ENCODE peak calls at places on chromosomes 3 and 15, in five cellular contexts. S, H, O, U and M are unnamed samples. For H3K9me3 and H3K36me3, the result is how much of the 10 kb centered on the place peaks cover.

GRCh38 chr3:9402410-9403228 is 5.2 kb downstream of the SETD5 start:
- DNase-seq in H (no peak), O (no peak), U (no peak), S (peak), M (peak)

GRCh38 chr3:53643757-53644156 is 149.3 kb downstream of the CACNA1D start:
- DNase-seq in S (no peak), H (no peak), U (no peak), O (no peak), M (peak)

GRCh38 chr3:157572559-157573270 is 69.5 kb upstream of the VEPH1 start:
- DNase-seq in U (peak), S (peak), H (no peak), O (no peak), M (peak)

GRCh38 chr3:88059380-88060160 is 515 bp downstream of the ZNF654 start:
- DNase-seq in S (no peak), O (peak), U (no peak), H (no peak), M (no peak)

GRCh38 chr3:134449951-134450350 is 35.8 kb downstream of the ANAPC13 start:
- DNase-seq in U (no peak), S (no peak), O (no peak), H (no peak), M (no peak)

GRCh38 chr3:94159062-94159726 is 96.3 kb downstream of the NSUN3 start:
- DNase-seq in U (no peak), H (no peak), S (peak), O (no peak), M (no peak)

GRCh38 chr3:72675243-72675642 is 173.0 kb downstream of the SHQ1 start:
- DNase-seq in H (no peak), S (no peak), O (no peak), U (no peak), M (no peak)

GRCh38 chr3:151631946-151632345 is 101.8 kb upstream of the AADACL2 start:
- DNase-seq in U (no peak), S (no peak), H (no peak), O (no peak), M (no peak)

GRCh38 chr3:189324538-189325138 is 152.9 kb downstream of the TPRG1 start:
- DNase-seq in H (no peak), U (peak), S (peak), O (peak), M (no peak)

GRCh38 chr3:73188707-73189106 is 127.2 kb downstream of the EBLN2 start:
- DNase-seq in O (no peak), U (no peak), S (no peak), H (no peak), M (no peak)

GRCh38 chr3:145013931-145014330 is 1042.3 kb downstream of the DIPK2A start:
- DNase-seq in H (no peak), S (peak), U (no peak), O (no peak), M (no peak)

GRCh38 chr3:172625404-172625803 is 85.5 kb downstream of the NCEH1 start:
- DNase-seq in S (peak), H (no peak), O (no peak), U (no peak), M (no peak)

GRCh38 chr3:52277972-52278509 is 408 bp downstream of the WDR82 start:
- DNase-seq in S (peak), H (no peak), U (peak), O (peak), M (peak)

GRCh38 chr15:95845862-95846515 is 484.5 kb upstream of the NR2F2 start:
- DNase-seq in O (no peak), U (peak), H (peak), S (peak), M (no peak)

GRCh38 chr3:183697610-183698317 is at the start of gene YEATS2:
- DNase-seq in O (peak), H (peak), S (peak), U (peak), M (peak)

GRCh38 chr3:43185656-43186375 is 79.9 kb upstream of the POMGNT2 start:
- DNase-seq in S (peak), O (no peak), H (no peak), U (no peak), M (no peak)

GRCh38 chr3:41708176-41708575 is 253.7 kb downstream of the ULK4 start:
- DNase-seq in S (no peak), U (no peak), O (no peak), H (no peak), M (no peak)

GRCh38 chr3:160860346-160860745 is 104.3 kb downstream of the PPM1L start:
- DNase-seq in O (no peak), S (no peak), H (no peak), U (no peak), M (no peak)

GRCh38 chr3:158974905-158975304 is 173.1 kb downstream of the MFSD1 start:
- DNase-seq in U (no peak), H (no peak), S (no peak), O (no peak), M (no peak)

GRCh38 chr3:174097686-174098085 is 700.1 kb downstream of the NLGN1 start:
- DNase-seq in U (no peak), H (no peak), S (no peak), O (no peak), M (peak)

GRCh38 chr3:157127268-157127667 is 32.7 kb downstream of the CCNL1 start:
- DNase-seq in H (no peak), O (no peak), S (no peak), U (no peak), M (no peak)

GRCh38 chr3:192687488-192688152 is 39.7 kb downstream of the FGF12 start:
- DNase-seq in H (peak), S (no peak), U (no peak), O (no peak), M (no peak)

GRCh38 chr3:159796744-159797143 is 191.9 kb upstream of the IL12A start:
- DNase-seq in S (peak), H (no peak), O (no peak), U (no peak), M (no peak)

GRCh38 chr3:2097641-2098191 is 950 bp upstream of the CNTN4 start:
- DNase-seq in O (no peak), S (peak), U (no peak), H (no peak), M (peak)

GRCh38 chr15:95684126-95684525 is 646.4 kb upstream of the NR2F2 start:
- DNase-seq in O (no peak), S (no peak), U (no peak), H (no peak), M (no peak)

GRCh38 chr3:143895805-143896204 is 47.5 kb upstream of the SLC9A9 start:
- DNase-seq in S (peak), H (no peak), U (no peak), O (no peak), M (no peak)

GRCh38 chr3:13715167-13715954 is 164.5 kb downstream of the WNT7A start:
- DNase-seq in S (no peak), O (no peak), H (no peak), U (no peak), M (no peak)

GRCh38 chr15:61364871-61365270 is 135.8 kb upstream of the RORA start:
- DNase-seq in O (no peak), H (no peak), U (no peak), S (no peak), M (peak)

GRCh38 chr3:112579232-112579631 is 17.4 kb downstream of the SLC35A5 start:
- DNase-seq in S (no peak), H (no peak), O (no peak), U (no peak), M (no peak)

GRCh38 chr3:187169231-187169960 is 27.9 kb upstream of the RTP1 start:
- DNase-seq in H (no peak), U (no peak), S (no peak), O (no peak), M (no peak)

GRCh38 chr3:46221368-46221767 is 13.3 kb upstream of the CCR1 start:
- DNase-seq in H (no peak), U (no peak), S (no peak), O (no peak), M (no peak)

GRCh38 chr15:55587321-55588069 is 650 bp downstream of the PYGO1 start:
- DNase-seq in U (peak), H (peak), O (no peak), S (peak), M (peak)

GRCh38 chr3:106326941-106327765 is 458.3 kb upstream of the CBLB start:
- DNase-seq in O (no peak), H (no peak), S (peak), U (no peak), M (no peak)

GRCh38 chr3:123803521-123803920 is 80.6 kb downstream of the MYLK start:
- DNase-seq in U (no peak), S (no peak), H (no peak), O (no peak), M (no peak)

GRCh38 chr15:29701151-29701550 is 121.1 kb downstream of the TJP1 start:
- DNase-seq in S (no peak), H (no peak), O (no peak), U (no peak), M (no peak)

GRCh38 chr3:124676236-124676635 is 54.0 kb upstream of the UMPS start:
- DNase-seq in O (no peak), U (no peak), H (no peak), S (peak), M (no peak)

GRCh38 chr3:51974963-51975856 is at the start of gene ABHD14A:
- DNase-seq in U (peak), S (peak), H (peak), O (peak), M (no peak)

GRCh38 chr3:179036226-179036625 is 35.4 kb downstream of the ZMAT3 start:
- DNase-seq in O (no peak), U (no peak), S (no peak), H (no peak), M (no peak)

GRCh38 chr3:62373215-62373614 is at the start of gene FEZF2:
- DNase-seq in H (no peak), S (no peak), U (no peak), O (no peak), M (no peak)

GRCh38 chr3:31654998-31655397 is 122.3 kb downstream of the STT3B start:
- DNase-seq in U (no peak), H (no peak), S (no peak), O (no peak), M (no peak)
- H3K9me3 ChIP-seq in U (under half), H (half or more), S (under half), O (under half), M (under half)

GRCh38 chr3:97910931-97911351 is 61.3 kb downstream of the RIOX2 start:
- DNase-seq in S (no peak), O (no peak), U (no peak), H (no peak), M (no peak)
- H3K4me3 ChIP-seq in S (no peak), O (peak), U (no peak), H (no peak), M (no peak)

DNA sequence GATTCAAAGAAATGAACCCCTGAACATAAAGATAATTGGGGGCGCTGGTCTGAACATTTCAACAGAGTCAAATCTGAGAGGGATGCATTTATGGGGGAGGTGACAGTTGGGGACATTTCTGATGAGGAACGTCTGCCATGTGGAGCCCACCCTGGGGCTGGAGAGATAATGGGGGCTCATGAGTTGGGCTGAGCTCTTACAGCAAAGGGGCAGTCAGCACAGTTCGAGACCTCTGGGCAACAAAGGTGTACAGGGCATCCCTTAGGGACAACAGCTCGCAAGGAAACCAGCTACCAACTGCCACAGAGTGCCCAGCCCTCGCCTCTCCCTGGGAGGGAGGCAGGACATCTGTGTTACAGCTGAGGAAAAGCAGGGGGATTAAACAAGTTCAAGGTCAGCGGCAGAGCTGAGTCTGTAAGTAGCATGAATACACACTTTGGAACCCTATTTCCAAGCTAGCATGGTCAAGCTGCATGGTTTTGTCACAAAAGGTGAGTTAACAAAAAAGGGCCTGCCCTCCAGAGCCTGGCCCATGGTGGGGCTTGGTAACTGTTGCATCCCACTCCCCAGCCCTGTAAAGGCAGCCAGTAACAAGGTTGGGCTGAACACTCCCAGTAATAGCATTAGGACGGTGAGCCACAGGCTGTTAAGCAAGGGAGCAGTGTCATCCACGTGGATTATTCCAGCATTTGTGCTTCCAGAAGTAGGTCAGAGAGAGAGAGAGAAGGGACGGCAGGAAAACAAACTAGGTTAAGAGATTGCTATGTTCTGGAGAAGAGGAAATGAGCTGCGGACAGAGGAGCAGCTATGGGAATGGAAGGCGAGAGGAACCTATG is 4.3 kb downstream of the GNB5 start:
- DNase-seq in H (no peak), S (no peak), U (peak), O (no peak), M (no peak)
- H3K36me3 ChIP-seq in H (under half), S (under half), U (under half), O (under half), M (under half)

DNA sequence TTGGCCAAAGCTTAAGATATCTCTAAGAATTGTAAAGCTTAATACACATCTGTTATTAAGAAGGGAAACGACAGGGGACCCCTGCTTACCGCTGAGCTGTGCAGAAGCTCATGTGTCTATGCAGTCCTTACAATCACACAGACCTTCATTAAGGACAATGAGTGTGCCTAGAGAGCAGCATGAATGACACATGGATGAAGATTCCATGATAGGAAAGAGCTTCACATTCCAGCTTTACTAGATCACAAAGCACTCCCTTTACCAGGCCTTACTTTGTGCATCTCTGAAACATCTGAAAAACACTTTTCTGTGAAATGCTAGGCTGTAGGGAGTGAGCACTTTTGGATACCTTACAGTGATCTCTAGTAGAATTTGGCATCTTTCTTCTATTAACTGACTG is 32.0 kb downstream of the RNF168 start:
- DNase-seq in O (no peak), S (no peak), U (no peak), H (no peak), M (no peak)
- H3K9me3 ChIP-seq in O (under half), S (under half), U (under half), H (under half), M (under half)

GRCh38 chr3:36557021-36557707 is 176.9 kb downstream of the STAC start:
- DNase-seq in H (no peak), S (no peak), U (no peak), O (no peak), M (no peak)
- H3K4me3 ChIP-seq in H (no peak), S (no peak), U (no peak), O (no peak), M (no peak)

GRCh38 chr15:28184166-28184565 is 85.1 kb upstream of the OCA2 start:
- DNase-seq in O (no peak), U (no peak), H (no peak), S (peak), M (no peak)
- H3K36me3 ChIP-seq in O (under half), U (under half), H (half or more), S (under half), M (under half)

GRCh38 chr15:79358069-79358468 is 47.2 kb downstream of the TMED3 start:
- DNase-seq in U (no peak), H (no peak), O (no peak), S (no peak), M (no peak)
- H3K9me3 ChIP-seq in U (under half), H (under half), O (under half), S (under half), M (under half)

GRCh38 chr3:194440756-194441155 is 41.7 kb upstream of the GP5 start:
- DNase-seq in S (no peak), U (no peak), O (no peak), H (no peak), M (no peak)

GRCh38 chr3:194446754-194447153 is 40.0 kb downstream of the ATP13A3 start:
- DNase-seq in S (no peak), U (no peak), H (no peak), O (no peak), M (no peak)

GRCh38 chr3:194446172-194446571 is 40.6 kb downstream of the ATP13A3 start:
- DNase-seq in S (no peak), U (no peak), O (no peak), H (no peak), M (no peak)

GRCh38 chr3:194447161-194447560 is 39.6 kb downstream of the ATP13A3 start:
- DNase-seq in H (no peak), U (no peak), O (no peak), S (no peak), M (no peak)

GRCh38 chr3:194443911-194444310 is 42.9 kb downstream of the ATP13A3 start:
- DNase-seq in O (no peak), S (no peak), U (no peak), H (no peak), M (no peak)
- H3K4me3 ChIP-seq in O (no peak), S (no peak), U (no peak), H (no peak), M (no peak)

DNA sequence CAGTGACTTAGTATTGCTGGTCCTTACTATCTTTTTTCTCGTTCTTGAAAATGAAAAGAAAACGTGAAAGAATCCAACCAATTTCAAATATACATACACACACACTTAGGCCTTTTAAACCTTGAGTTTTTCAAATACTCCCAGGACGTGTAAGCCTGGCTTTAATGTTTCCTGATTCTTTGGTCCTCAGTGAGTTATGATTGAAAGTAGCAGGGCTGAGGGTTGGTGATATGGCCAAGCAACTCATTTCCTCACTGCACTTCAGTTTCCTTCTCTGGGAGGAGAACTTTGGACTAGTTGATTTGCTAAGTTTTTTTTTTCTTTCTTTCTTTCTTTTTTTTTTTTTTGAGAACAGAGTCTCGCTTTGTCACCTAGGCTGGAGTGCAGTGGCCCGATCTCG is 34.6 kb downstream of the CHD2 start:
- DNase-seq in H (no peak), S (no peak), O (no peak), U (no peak), M (no peak)
- H3K36me3 ChIP-seq in H (half or more), S (under half), O (half or more), U (under half), M (half or more)

GRCh38 chr15:67824157-67824899 is 981 bp upstream of the SKOR1 start:
- DNase-seq in U (no peak), H (no peak), S (no peak), O (no peak), M (no peak)
- H3K9me3 ChIP-seq in U (under half), H (under half), S (under half), O (under half), M (under half)